ENCODE peak calls at places on chromosome 9, in eight cellular contexts. D, K, O, H, V, Y, E and B are unnamed samples.

GRCh38 chr9:114288233-114289051 is 34.5 kb upstream of the ORM1 start:
- DNase-seq in E (peak), D (no peak), Y (no peak), K (peak), V (no peak), O (no peak), H (no peak), B (peak)

GRCh38 chr9:92786298-92786697 is 21.7 kb upstream of the BICD2 start:
- DNase-seq in K (no peak), H (no peak), E (no peak), Y (no peak), O (no peak), V (no peak), D (no peak), B (no peak)

GRCh38 chr9:103804077-103804735 is 289.9 kb upstream of the SMC2 start:
- DNase-seq in K (no peak), V (no peak), H (no peak), E (peak), D (peak), Y (no peak), O (no peak), B (no peak)

GRCh38 chr9:133403766-133404439 is 13.9 kb downstream of the REXO4 start:
- DNase-seq in E (no peak), V (peak), Y (no peak), H (peak), O (no peak), D (no peak), K (no peak), B (no peak)

GRCh38 chr9:135533093-135533492 is 11.9 kb downstream of the LCN1 start:
- DNase-seq in D (no peak), V (no peak), K (no peak), H (no peak), Y (no peak), O (no peak), E (no peak), B (no peak)

GRCh38 chr9:127311239-127311741 is 46.7 kb downstream of the GARNL3 start:
- DNase-seq in Y (no peak), H (no peak), D (peak), K (peak), O (peak), E (peak), V (no peak), B (peak)

GRCh38 chr9:73327149-73327548 is 175.5 kb downstream of the ANXA1 start:
- DNase-seq in D (no peak), Y (no peak), V (no peak), K (no peak), E (no peak), O (no peak), H (no peak), B (no peak)

GRCh38 chr9:85741112-85741874 is 461 bp downstream of the AGTPBP1 start:
- DNase-seq in K (peak), H (peak), D (peak), V (peak), E (peak), Y (peak), O (peak), B (no peak)

GRCh38 chr9:82170079-82170662 is 181.6 kb downstream of the SPATA31D1 start:
- DNase-seq in V (no peak), Y (no peak), D (no peak), E (no peak), H (no peak), O (no peak), K (no peak), B (no peak)

GRCh38 chr9:4666042-4666699 is at the start of gene SPATA6L:
- DNase-seq in D (peak), O (no peak), H (peak), K (peak), V (peak), E (peak), Y (no peak), B (peak)

GRCh38 chr9:137788561-137789294 is 88.9 kb upstream of the CACNA1B start:
- DNase-seq in Y (no peak), H (no peak), E (no peak), D (no peak), K (no peak), V (no peak), O (no peak), B (no peak)

GRCh38 chr9:109880276-109881169 is 100.5 kb downstream of the PALM2AKAP2 start:
- DNase-seq in H (no peak), K (peak), Y (no peak), V (no peak), E (peak), D (peak), O (no peak), B (peak)

GRCh38 chr9:37174247-37174646 is 53.9 kb downstream of the ZCCHC7 start:
- DNase-seq in V (no peak), H (no peak), Y (no peak), E (peak), D (peak), K (peak), O (no peak), B (peak)

GRCh38 chr9:18060304-18060934 is 413.5 kb upstream of the ADAMTSL1 start:
- DNase-seq in V (no peak), E (peak), H (no peak), Y (no peak), D (no peak), O (no peak), K (no peak), B (no peak)

GRCh38 chr9:14340994-14341393 is 27.1 kb upstream of the NFIB start:
- DNase-seq in E (no peak), V (no peak), O (no peak), H (no peak), Y (no peak), K (no peak), D (no peak), B (no peak)